ENCODE peak calls at places on chromosomes 5 and 9, in five cellular contexts. I is effector CD4-positive, alpha-beta T cell; P is colonic mucosa; X is OCI-LY7; G is SW480. N is an unnamed sample.

GRCh38 chr5:177393206-177393765 is 7.2 kb downstream of the PFN3 start:
- DNase-seq in I (no peak), P (no peak), X (no peak), G (no peak), N (no peak)

GRCh38 chr9:81363916-81364480 is 325.3 kb downstream of the TLE1 start:
- DNase-seq in I (no peak), P (no peak), X (no peak), G (no peak), N (no peak)

GRCh38 chr9:81411961-81412360 is 277.4 kb downstream of the TLE1 start:
- DNase-seq in I (no peak), P (no peak), X (no peak), G (no peak), N (no peak)

GRCh38 chr5:32329395-32329834 is 16.7 kb upstream of the MTMR12 start:
- DNase-seq in I (peak), P (peak), X (peak), G (peak), N (peak)

GRCh38 chr9:129174724-129175514 is 3.1 kb downstream of the IER5L start:
- DNase-seq in I (peak), P (peak), X (peak), G (peak), N (peak)

GRCh38 chr9:811101-811531 is 30.4 kb upstream of the DMRT1 start:
- DNase-seq in I (no peak), P (no peak), X (no peak), G (no peak), N (peak)

GRCh38 chr5:64417390-64417789 is 88.4 kb upstream of the RGS7BP start:
- DNase-seq in I (no peak), P (no peak), X (no peak), G (no peak), N (no peak)

GRCh38 chr9:136255166-136255538 is 9.5 kb upstream of the QSOX2 start:
- DNase-seq in I (no peak), P (no peak), X (no peak), G (peak), N (peak)

GRCh38 chr9:33220681-33221567 is 19.0 kb upstream of the SPINK4 start:
- DNase-seq in I (no peak), P (no peak), X (peak), G (no peak), N (no peak)

GRCh38 chr5:81850494-81850893 is 99.6 kb upstream of the SSBP2 start:
- DNase-seq in I (no peak), P (no peak), X (peak), G (peak), N (peak)

GRCh38 chr5:143182901-143183820 is 220.3 kb downstream of the NR3C1 start:
- DNase-seq in I (peak), P (no peak), X (no peak), G (no peak), N (no peak)

GRCh38 chr5:139901971-139902370 is 106.4 kb downstream of the PSD2 start:
- DNase-seq in I (no peak), P (no peak), X (no peak), G (no peak), N (no peak)

GRCh38 chr5:113675166-113675565 is 161.7 kb downstream of the YTHDC2 start:
- DNase-seq in I (no peak), P (no peak), X (no peak), G (no peak), N (no peak)

GRCh38 chr5:57037355-57037754 is 85.4 kb upstream of the MIER3 start:
- DNase-seq in I (no peak), P (no peak), X (peak), G (peak), N (no peak)

GRCh38 chr5:88680253-88681132 is 202.5 kb downstream of the MEF2C start:
- DNase-seq in I (peak), P (peak), X (peak), G (peak), N (peak)

GRCh38 chr5:1515921-1516571 is 7.7 kb downstream of the LPCAT1 start:
- DNase-seq in I (no peak), P (no peak), X (no peak), G (peak), N (no peak)

GRCh38 chr5:117236941-117237340 is 662.3 kb upstream of the SEMA6A start:
- DNase-seq in I (no peak), P (no peak), X (no peak), G (no peak), N (no peak)

GRCh38 chr5:13505326-13505725 is 439.2 kb downstream of the DNAH5 start:
- DNase-seq in I (no peak), P (no peak), X (no peak), G (no peak), N (no peak)

GRCh38 chr9:129146441-129146933 is 31.6 kb downstream of the IER5L start:
- DNase-seq in I (no peak), P (no peak), X (no peak), G (no peak), N (peak)

GRCh38 chr5:150167908-150168307 is 1.3 kb downstream of the CDX1 start:
- DNase-seq in I (no peak), P (peak), X (no peak), G (no peak), N (no peak)

GRCh38 chr9:129482521-129483466 is 138.1 kb downstream of the C9orf50 start:
- DNase-seq in I (no peak), P (peak), X (no peak), G (peak), N (peak)

GRCh38 chr5:22242532-22242931 is 610.6 kb downstream of the CDH12 start:
- DNase-seq in I (no peak), P (no peak), X (no peak), G (no peak), N (no peak)

GRCh38 chr9:73173526-73174411 is 22.1 kb downstream of the ANXA1 start:
- DNase-seq in I (no peak), P (no peak), X (no peak), G (no peak), N (no peak)

GRCh38 chr9:129069128-129069824 is 11.6 kb upstream of the DOLPP1 start:
- DNase-seq in I (peak), P (peak), X (no peak), G (peak), N (no peak)

GRCh38 chr9:22005700-22006605 is 3.2 kb downstream of the CDKN2B start:
- DNase-seq in I (no peak), P (no peak), X (peak), G (no peak), N (no peak)

GRCh38 chr9:34123682-34124081 is 2.8 kb downstream of the DCAF12 start:
- DNase-seq in I (no peak), P (peak), X (peak), G (no peak), N (no peak)

GRCh38 chr5:14581891-14582796 is 552 bp downstream of the OTULINL start:
- DNase-seq in I (peak), P (peak), X (peak), G (peak), N (peak)

GRCh38 chr5:134500699-134501430 is 24.6 kb upstream of the JADE2 start:
- DNase-seq in I (no peak), P (no peak), X (no peak), G (no peak), N (no peak)

GRCh38 chr5:4941957-4942830 is 197.9 kb upstream of the ADAMTS16 start:
- DNase-seq in I (no peak), P (no peak), X (no peak), G (no peak), N (peak)

GRCh38 chr5:181052526-181052927 is 12.5 kb downstream of the BTNL9 start:
- DNase-seq in I (no peak), P (no peak), X (peak), G (peak), N (no peak)

GRCh38 chr9:126773004-126773607 is 31.7 kb upstream of the ZBTB43 start:
- DNase-seq in I (no peak), P (no peak), X (no peak), G (peak), N (peak)

N was measured in AG20443.